ENCODE peak calls at places on chromosomes 3 and 15, in four cellular contexts. F, I, A and U are unnamed samples.
A peak's percentile ranks its signal among the peaks of the same experiment; 100 is the strongest.

GRCh38 chr3:39505866-39506738 is 38.6 kb downstream of the MOBP start:
- DNase-seq in F (no peak), I (peak; percentile 19), A (no peak), U (no peak)

GRCh38 chr3:175304437-175304836 is 445.3 kb downstream of the NAALADL2 start:
- DNase-seq in F (no peak), I (no peak), A (no peak), U (no peak)

GRCh38 chr3:139281096-139281495 is 62.7 kb upstream of the MRPS22 start:
- DNase-seq in F (no peak), I (no peak), A (no peak), U (peak; percentile 10)

GRCh38 chr3:27976933-27977332 is 254.8 kb upstream of the EOMES start:
- DNase-seq in F (no peak), I (no peak), A (no peak), U (no peak)

GRCh38 chr15:57403532-57403931 is 27.2 kb downstream of the CGNL1 start:
- DNase-seq in F (no peak), I (no peak), A (no peak), U (no peak)

GRCh38 chr3:186492594-186492993 is 51.6 kb downstream of the CRYGS start:
- DNase-seq in F (no peak), I (no peak), A (no peak), U (no peak)

GRCh38 chr3:184058029-184058428 is 5.2 kb downstream of the HTR3C start:
- DNase-seq in F (no peak), I (no peak), A (no peak), U (no peak)

GRCh38 chr3:14725015-14725431 is 50.1 kb downstream of the C3orf20 start:
- DNase-seq in F (no peak), I (no peak), A (peak; percentile 42), U (no peak)

GRCh38 chr3:9902372-9903237 is at the start of gene IL17RE:
- DNase-seq in F (no peak), I (no peak), A (no peak), U (peak; percentile 86)

GRCh38 chr15:98160236-98160635 is 199.7 kb downstream of the ARRDC4 start:
- DNase-seq in F (no peak), I (no peak), A (no peak), U (no peak)

GRCh38 chr3:187264946-187265345 is 26.6 kb downstream of the MASP1 start:
- DNase-seq in F (no peak), I (no peak), A (no peak), U (no peak)

GRCh38 chr3:14133188-14133800 is 8.4 kb downstream of the TMEM43 start:
- DNase-seq in F (no peak), I (no peak), A (no peak), U (no peak)

GRCh38 chr3:152318512-152318911 is 49.8 kb downstream of the MBNL1 start:
- DNase-seq in F (no peak), I (no peak), A (no peak), U (no peak)

GRCh38 chr3:29100292-29100691 is 180.6 kb upstream of the RBMS3 start:
- DNase-seq in F (no peak), I (no peak), A (no peak), U (no peak)

GRCh38 chr3:186653079-186653710 is 12.6 kb upstream of the HRG start:
- DNase-seq in F (peak; percentile 61), I (no peak), A (no peak), U (no peak)

GRCh38 chr3:135106445-135106844 is 311.4 kb downstream of the EPHB1 start:
- DNase-seq in F (no peak), I (peak; percentile 87), A (no peak), U (no peak)

GRCh38 chr3:43024183-43024865 is 45.2 kb downstream of the GASK1A start:
- DNase-seq in F (no peak), I (no peak), A (no peak), U (no peak)

GRCh38 chr3:14678015-14678503 is 3.1 kb downstream of the C3orf20 start:
- DNase-seq in F (no peak), I (peak; percentile 5), A (no peak), U (no peak)

GRCh38 chr3:28853830-28854229 is 427.0 kb upstream of the RBMS3 start:
- DNase-seq in F (no peak), I (no peak), A (no peak), U (no peak)

GRCh38 chr15:71538922-71539321 is 271.4 kb upstream of the NR2E3 start:
- DNase-seq in F (no peak), I (no peak), A (no peak), U (no peak)

GRCh38 chr3:42605550-42606173 is 5.2 kb downstream of the NKTR start:
- DNase-seq in F (no peak), I (no peak), A (no peak), U (no peak)

GRCh38 chr3:51381333-51381705 is 3.8 kb upstream of the MANF start:
- DNase-seq in F (no peak), I (no peak), A (no peak), U (no peak)

GRCh38 chr3:99941211-99941610 is 123.5 kb downstream of the CMSS1 start:
- DNase-seq in F (no peak), I (no peak), A (no peak), U (no peak)
- H3K4me1 ChIP-seq in F (peaks cover 24% of the 10 kb centered on the region), I (no peaks in the 10 kb centered on the region), A (peaks cover 68% of the 10 kb centered on the region), U (peaks cover 20% of the 10 kb centered on the region)

GRCh38 chr3:30894521-30895289 is at the start of gene GADL1:
- DNase-seq in F (no peak), I (peak; percentile 77), A (peak; percentile 43), U (peak; percentile 72)

GRCh38 chr3:30895329-30895728 is 868 bp upstream of the GADL1 start:
- DNase-seq in F (no peak), I (no peak), A (no peak), U (no peak)

GRCh38 chr3:30890907-30891306 is 3.6 kb downstream of the GADL1 start:
- DNase-seq in F (no peak), I (no peak), A (no peak), U (no peak)

DNA sequence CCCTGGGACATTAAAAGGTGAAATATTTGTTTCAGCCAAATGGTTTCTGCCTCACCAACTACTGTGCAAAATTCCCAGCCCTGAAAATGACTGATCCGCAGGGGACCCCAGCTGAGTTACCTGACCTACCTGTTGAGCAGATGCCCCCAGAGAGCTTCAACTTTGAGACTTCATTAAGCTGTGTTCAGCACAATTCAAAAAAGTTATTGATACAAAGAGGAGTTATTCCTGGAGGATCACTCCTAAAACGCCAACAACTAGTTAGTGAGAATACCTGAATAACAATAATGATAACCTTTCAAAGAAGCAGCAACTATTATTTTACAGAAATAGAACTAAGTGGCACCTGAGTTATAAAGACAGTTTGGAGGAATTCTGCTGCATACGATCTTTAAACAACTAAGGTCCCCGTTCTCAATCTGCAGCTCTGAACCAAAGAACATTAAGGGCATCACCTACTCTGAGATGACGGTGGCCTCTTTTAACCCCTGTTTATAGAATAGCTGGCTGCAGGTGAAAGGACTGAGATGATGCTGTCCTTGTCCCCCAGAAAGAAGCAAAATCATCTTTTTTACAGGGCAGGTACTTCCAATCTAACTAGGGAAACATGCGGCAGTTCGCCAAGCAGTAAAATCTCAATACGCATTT is 659 bp downstream of the GADL1 start:
- DNase-seq in F (no peak), I (no peak), A (no peak), U (no peak)
- H3K27ac ChIP-seq in F (no peak overlapping the region), I (no peak overlapping the region), A (peak overlapping the region; percentile 79), U (no peak overlapping the region)

DNA sequence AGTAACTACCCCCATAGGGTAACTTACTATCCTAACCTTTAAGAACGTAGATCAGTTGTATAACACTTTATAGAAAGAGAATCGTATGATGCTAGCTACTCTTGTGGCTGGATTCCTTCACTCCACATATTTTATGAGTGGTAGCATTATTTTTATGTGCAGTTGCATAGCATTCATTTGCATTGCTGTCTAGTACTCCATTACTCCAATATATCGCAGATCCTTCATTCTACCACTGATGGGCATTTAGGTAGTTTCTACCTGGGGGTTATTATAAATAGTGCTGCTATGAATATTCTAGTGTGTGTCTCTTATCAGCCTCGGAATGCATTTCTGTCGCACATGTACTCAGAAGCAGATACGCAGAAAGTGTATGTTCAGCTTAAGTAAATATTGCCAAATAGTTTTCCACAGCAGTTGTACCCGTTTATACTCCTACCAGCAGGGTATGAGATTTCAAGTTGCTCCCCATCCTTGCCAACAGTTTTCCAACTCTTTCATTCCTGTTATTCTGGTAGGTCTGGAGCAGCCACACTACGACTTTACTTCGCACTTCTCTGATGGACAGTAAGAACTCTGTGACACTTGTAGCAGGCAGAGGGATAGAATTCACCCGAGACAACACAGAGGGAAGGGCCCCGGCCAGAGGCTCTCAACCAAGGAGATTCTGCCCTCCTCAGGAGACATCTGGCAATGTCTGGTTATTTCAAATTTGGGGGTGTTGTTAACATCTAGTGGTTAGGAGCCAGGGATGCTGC is 9.8 kb upstream of the VGLL4 start:
- DNase-seq in F (no peak), I (no peak), A (no peak), U (no peak)
- TF ChIP-seq CTCF in F (no peak), I (no peak), A (peak; percentile 24), U (no peak)

GRCh38 chr15:70439880-70440279 is 323.5 kb downstream of the UACA start:
- DNase-seq in F (no peak), I (no peak), A (no peak), U (no peak)
- H3K4me1 ChIP-seq in F (peaks cover 24% of the 10 kb centered on the region), I (peaks cover 32% of the 10 kb centered on the region), A (no peaks in the 10 kb centered on the region), U (no peaks in the 10 kb centered on the region)

GRCh38 chr15:90666135-90666909 is 50.8 kb upstream of the BLM start:
- DNase-seq in F (no peak), I (no peak), A (no peak), U (peak; percentile 43)
- H3K27ac ChIP-seq in F (peak overlapping the region; percentile 100), I (no peak overlapping the region), A (peak overlapping the region; percentile 89), U (peak overlapping the region; percentile 94)

GRCh38 chr3:121648219-121648958 is 12.3 kb downstream of the HCLS1 start:
- DNase-seq in F (no peak), I (peak; percentile 54), A (no peak), U (no peak)
- TF ChIP-seq CTCF in F (no peak), I (no peak), A (peak; percentile 7), U (no peak)

GRCh38 chr3:191238321-191238817 is 39.3 kb downstream of the OSTN start:
- DNase-seq in F (no peak), I (no peak), A (no peak), U (no peak)
- H3K4me1 ChIP-seq in F (peaks cover 19% of the 10 kb centered on the region), I (peaks cover 4% of the 10 kb centered on the region), A (no peaks in the 10 kb centered on the region), U (no peaks in the 10 kb centered on the region)

GRCh38 chr15:40320931-40321371 is 2.5 kb upstream of the INAFM2 start:
- DNase-seq in F (no peak), I (peak; percentile 77), A (no peak), U (no peak)
- H3K27ac ChIP-seq in F (no peak overlapping the region), I (peak overlapping the region; percentile 63), A (peak overlapping the region; percentile 64), U (no peak overlapping the region)